ENCODE peak calls at places on chromosomes 16 and 17, in five cellular contexts. S is SK-N-SH, O is adrenal gland, R is heart right ventricle, D is fibroblast of lung. Y is an unnamed sample.

GRCh38 chr16:85554114-85554790 is 58.9 kb upstream of the GSE1 start:
- DNase-seq in O (peak; percentile 87), R (peak; percentile 82), D (peak; percentile 90), S (peak; percentile 82), Y (peak; percentile 84)

GRCh38 chr17:83080641-83081560 is 1.5 kb downstream of the METRNL start:
- DNase-seq in D (peak; percentile 22), O (no peak), S (peak; percentile 77), R (no peak), Y (no peak)

GRCh38 chr17:74864297-74864865 is 4.7 kb upstream of the GRIN2C start:
- DNase-seq in S (no peak), O (no peak), D (no peak), R (no peak), Y (no peak)

GRCh38 chr16:87541882-87542234 is 49.0 kb upstream of the ZCCHC14 start:
- DNase-seq in R (no peak), D (no peak), S (no peak), O (no peak), Y (peak; percentile 86)

GRCh38 chr17:60371818-60372510 is 20.0 kb downstream of the USP32 start:
- DNase-seq in S (no peak), D (no peak), O (no peak), R (no peak), Y (no peak)

GRCh38 chr17:82609655-82610054 is 38.6 kb downstream of the WDR45B start:
- DNase-seq in D (no peak), S (no peak), O (no peak), R (no peak), Y (no peak)

GRCh38 chr17:10073026-10073425 is 125.4 kb downstream of the GAS7 start:
- DNase-seq in S (no peak), O (no peak), R (no peak), D (no peak), Y (no peak)

GRCh38 chr17:6671431-6671830 is 19.9 kb downstream of the C17orf100 start:
- DNase-seq in D (no peak), S (no peak), R (no peak), O (no peak), Y (no peak)

GRCh38 chr17:13120864-13121263 is 103.0 kb upstream of the ELAC2 start:
- DNase-seq in R (no peak), S (no peak), D (no peak), O (no peak), Y (no peak)

GRCh38 chr17:78939615-78940014 is 14.4 kb upstream of the TIMP2 start:
- DNase-seq in R (no peak), D (no peak), O (no peak), S (peak; percentile 34), Y (no peak)

GRCh38 chr16:86491643-86492030 is 18.7 kb upstream of the FOXF1 start:
- DNase-seq in O (no peak), S (no peak), D (no peak), R (no peak), Y (no peak)

GRCh38 chr17:53217311-53217710 is 605.4 kb upstream of the KIF2B start:
- DNase-seq in R (no peak), O (no peak), D (no peak), S (no peak), Y (no peak)

GRCh38 chr16:67198238-67198734 is 645 bp upstream of the ELMO3 start:
- DNase-seq in R (no peak), D (peak; percentile 54), S (peak; percentile 81), O (peak; percentile 83), Y (no peak)

GRCh38 chr16:73717266-73718057 is 579.2 kb upstream of the PSMD7 start:
- DNase-seq in D (no peak), S (no peak), R (no peak), O (no peak), Y (no peak)

GRCh38 chr16:80092686-80093085 is 448.1 kb upstream of the DYNLRB2 start:
- DNase-seq in R (no peak), S (no peak), O (no peak), D (no peak), Y (no peak)

GRCh38 chr17:4566785-4567184 is 6.4 kb upstream of the GGT6 start:
- DNase-seq in D (peak; percentile 63), S (peak; percentile 81), O (peak; percentile 81), R (peak; percentile 74), Y (no peak)

GRCh38 chr17:20009052-20009301 is 182 bp upstream of the SPECC1 start:
- DNase-seq in D (no peak), O (no peak), S (no peak), R (no peak), Y (no peak)

GRCh38 chr17:67841992-67842391 is 16.7 kb downstream of the BPTF start:
- DNase-seq in O (no peak), S (no peak), D (no peak), R (no peak), Y (no peak)

GRCh38 chr17:56819431-56820145 is 14.1 kb downstream of the C17orf67 start:
- DNase-seq in R (peak; percentile 76), O (peak; percentile 89), S (peak; percentile 87), D (peak; percentile 72), Y (no peak)

GRCh38 chr16:72124148-72124547 is 30.5 kb downstream of the DHX38 start:
- DNase-seq in D (no peak), R (no peak), O (no peak), S (no peak), Y (no peak)

GRCh38 chr16:21937387-21937829 is 15.8 kb upstream of the UQCRC2 start:
- DNase-seq in D (no peak), O (no peak), S (no peak), R (no peak), Y (no peak)

GRCh38 chr17:57810740-57811632 is 38.9 kb downstream of the MRPS23 start:
- DNase-seq in D (peak; percentile 23), S (peak; percentile 74), O (peak; percentile 70), R (peak; percentile 70), Y (peak; percentile 77)

GRCh38 chr17:72117748-72118587 is 2.9 kb upstream of the SOX9 start:
- DNase-seq in R (no peak), D (no peak), O (no peak), S (peak; percentile 41), Y (no peak)

GRCh38 chr17:55157165-55157564 is 107.6 kb upstream of the HLF start:
- DNase-seq in D (peak; percentile 50), R (no peak), S (no peak), O (peak; percentile 55), Y (no peak)

GRCh38 chr17:36674278-36674650 is 72.9 kb downstream of the MRM1 start:
- DNase-seq in D (no peak), R (no peak), O (no peak), S (no peak), Y (no peak)

GRCh38 chr17:49254066-49254465 is 23.5 kb upstream of the PHOSPHO1 start:
- DNase-seq in O (no peak), D (no peak), R (no peak), S (no peak), Y (no peak)

GRCh38 chr17:27349540-27350021 is 55.7 kb downstream of the WSB1 start:
- DNase-seq in D (no peak), S (no peak), O (no peak), R (no peak), Y (no peak)

GRCh38 chr16:12896562-12896961 is 4.8 kb upstream of the SHISA9 start:
- DNase-seq in S (peak; percentile 27), D (no peak), R (no peak), O (no peak), Y (no peak)

GRCh38 chr17:13418891-13419290 is 182.8 kb downstream of the HS3ST3A1 start:
- DNase-seq in S (no peak), D (no peak), R (no peak), O (no peak), Y (no peak)

GRCh38 chr16:30142672-30143346 is 19.8 kb upstream of the MAPK3 start:
- DNase-seq in D (no peak), S (no peak), O (no peak), R (no peak), Y (no peak)
- TF ChIP-seq CTCF in D (no peak), S (no peak), O (peak; percentile 28), R (peak; percentile 17), Y (no peak)

GRCh38 chr17:384622-385194 is 32.1 kb upstream of the RPH3AL start:
- DNase-seq in O (no peak), R (no peak), S (no peak), D (no peak), Y (no peak)
- H3K27ac ChIP-seq in O (peak overlapping the region; percentile 17), R (peak overlapping the region; percentile 89), S (no peak overlapping the region), D (no peak overlapping the region), Y (no peak overlapping the region)

DNA sequence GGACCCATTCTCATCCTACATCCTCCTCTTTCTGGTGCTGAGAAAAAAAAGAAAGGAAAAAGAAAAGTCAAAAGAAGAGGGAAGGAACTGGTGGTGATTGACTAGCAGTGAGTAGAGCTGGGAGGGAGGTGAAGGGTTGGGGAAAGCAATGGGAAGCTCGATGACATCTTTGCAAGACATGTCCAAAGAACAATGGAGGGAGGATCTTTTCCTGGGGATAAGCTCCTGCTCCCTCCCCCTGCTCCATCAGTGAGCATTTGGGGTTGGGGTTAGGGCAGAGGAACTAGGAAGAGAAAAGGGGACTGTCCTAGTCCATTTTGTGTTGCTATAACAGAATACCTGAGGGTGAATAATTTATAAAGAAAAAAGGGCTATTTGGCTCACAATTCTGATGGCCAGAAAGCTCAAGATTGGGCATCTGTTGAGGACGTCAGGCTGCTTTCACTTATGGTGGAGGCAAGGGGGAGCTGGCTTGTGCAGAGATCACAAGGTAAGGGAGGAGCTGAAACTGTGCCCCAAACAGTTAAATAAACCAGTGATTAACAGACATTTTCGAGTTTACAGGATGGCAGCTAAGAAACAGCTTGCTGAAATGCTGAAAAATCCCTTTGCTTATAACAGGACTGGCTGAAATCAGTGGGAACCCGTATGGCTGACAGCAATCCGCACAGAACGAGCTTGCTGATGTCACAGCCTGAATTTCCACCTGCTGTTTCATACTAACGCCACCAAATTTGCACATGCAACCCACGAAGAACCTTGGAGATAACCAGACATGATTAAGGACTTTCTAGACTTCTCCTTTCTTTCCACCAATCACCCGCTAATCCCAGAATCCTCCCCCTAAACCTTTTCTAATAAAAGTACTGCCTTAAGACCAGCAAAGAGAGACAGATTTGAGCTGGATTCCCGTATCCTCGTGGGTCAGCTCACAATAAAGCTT is 1.6 kb upstream of the ODF4 start:
- DNase-seq in D (peak; percentile 19), R (no peak), S (no peak), O (no peak), Y (no peak)
- H3K4me3 ChIP-seq in D (no peak overlapping the region), R (no peak overlapping the region), S (no peak overlapping the region), O (no peak overlapping the region), Y (peak overlapping the region; percentile 31)

DNA sequence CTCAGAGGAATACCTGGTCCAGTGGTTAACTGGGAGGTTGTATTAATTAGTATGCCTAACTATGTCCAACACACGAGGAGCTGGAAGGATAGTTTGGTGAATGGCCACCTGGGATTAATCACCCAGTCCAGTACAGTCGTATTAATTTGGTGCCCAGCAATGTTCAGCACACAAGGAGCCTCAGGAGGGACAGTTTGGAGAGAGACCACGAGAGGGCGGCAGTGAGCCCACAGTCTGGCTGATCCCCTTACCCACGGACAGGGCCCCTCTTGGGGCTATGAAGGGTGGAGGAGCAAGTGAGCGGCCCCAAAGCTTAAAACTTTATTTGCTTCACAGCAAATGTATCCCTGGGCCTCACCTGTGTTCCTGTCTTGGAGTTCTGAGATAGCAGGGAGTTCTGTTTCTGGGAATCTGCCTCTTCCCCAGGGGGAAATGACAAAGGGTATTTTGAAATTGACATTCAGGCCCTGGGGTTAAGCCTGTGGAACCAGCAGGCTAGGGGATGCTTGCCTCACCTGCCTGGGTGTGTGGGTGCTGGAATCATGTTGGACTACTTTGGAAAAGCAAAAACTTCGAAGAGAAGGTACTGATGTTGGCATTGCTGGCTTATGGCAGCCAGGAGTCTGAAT is 227.4 kb upstream of the ASIC2 start:
- DNase-seq in S (peak; percentile 83), R (peak; percentile 35), D (peak; percentile 12), O (peak; percentile 83), Y (no peak)
- TF ChIP-seq CTCF in S (peak; percentile 89), R (peak; percentile 72), D (peak; percentile 69), O (peak; percentile 70), Y (peak; percentile 45)

GRCh38 chr16:49596119-49596518 is 222.5 kb downstream of the C16orf78 start:
- DNase-seq in O (peak; percentile 59), D (peak; percentile 36), S (peak; percentile 63), R (peak; percentile 22), Y (peak; percentile 31)
- H3K27ac ChIP-seq in O (no peak overlapping the region), D (no peak overlapping the region), S (peak overlapping the region; percentile 98), R (peak overlapping the region; percentile 25), Y (no peak overlapping the region)

Y was measured in coronary artery.